ENCODE peak calls at places on chromosome 20, in eight cellular contexts. C, I, Y, H, R, V, P and Q are unnamed samples.

GRCh38 chr20:45886590-45887345 is 654 bp downstream of the SPATA25 start:
- DNase-seq in P (no peak), C (no peak), V (no peak), Y (no peak), R (peak; percentile 48), I (no peak), H (no peak), Q (no peak)

GRCh38 chr20:23096986-23097520 is 10.9 kb upstream of the CD93 start:
- DNase-seq in H (no peak), V (no peak), I (no peak), Y (no peak), C (no peak), P (no peak), R (no peak), Q (no peak)

GRCh38 chr20:62776692-62777527 is 19.4 kb upstream of the MRGBP start:
- DNase-seq in R (no peak), P (peak; percentile 61), V (peak; percentile 13), C (peak; percentile 64), Y (no peak), H (no peak), I (peak; percentile 13), Q (no peak)

GRCh38 chr20:48623176-48623905 is 204.5 kb downstream of the PREX1 start:
- DNase-seq in Y (no peak), I (no peak), P (no peak), H (no peak), R (no peak), V (no peak), C (no peak), Q (no peak)

GRCh38 chr20:57958050-57958420 is 248.2 kb upstream of the PMEPA1 start:
- DNase-seq in P (no peak), R (no peak), C (no peak), H (no peak), Y (no peak), V (no peak), I (no peak), Q (no peak)

GRCh38 chr20:64101731-64102621 is 5.4 kb downstream of the NPBWR2 start:
- DNase-seq in H (peak; percentile 18), R (peak; percentile 76), V (no peak), I (no peak), C (peak; percentile 60), P (peak; percentile 38), Y (no peak), Q (no peak)

GRCh38 chr20:11248691-11249178 is 574.9 kb upstream of the JAG1 start:
- DNase-seq in C (no peak), H (no peak), I (no peak), R (no peak), P (no peak), Y (no peak), V (no peak), Q (no peak)

GRCh38 chr20:53642196-53643030 is 48.8 kb upstream of the ZNF217 start:
- DNase-seq in I (no peak), P (peak; percentile 81), C (peak; percentile 25), Y (peak; percentile 60), H (peak; percentile 84), V (peak; percentile 50), R (peak; percentile 66), Q (peak; percentile 74)

GRCh38 chr20:839626-840025 is 6.1 kb downstream of the FAM110A start:
- DNase-seq in Y (no peak), I (no peak), R (no peak), C (no peak), P (no peak), H (no peak), V (no peak), Q (no peak)

GRCh38 chr20:4546342-4546741 is 175.4 kb upstream of the PRND start:
- DNase-seq in Y (peak; percentile 9), C (no peak), P (no peak), I (no peak), H (no peak), R (no peak), V (no peak), Q (no peak)

GRCh38 chr20:46964299-46965123 is 69.9 kb downstream of the EYA2 start:
- DNase-seq in I (no peak), P (no peak), V (no peak), R (no peak), H (no peak), Y (no peak), C (no peak), Q (no peak)

GRCh38 chr20:32522775-32523612 is 62.1 kb downstream of the NOL4L start:
- DNase-seq in Y (peak; percentile 21), R (no peak), I (no peak), V (peak; percentile 55), H (no peak), P (peak; percentile 79), C (no peak), Q (no peak)

GRCh38 chr20:20083796-20084195 is 31.5 kb downstream of the CFAP61 start:
- DNase-seq in P (peak; percentile 60), Y (peak; percentile 20), R (no peak), C (no peak), H (peak; percentile 25), V (peak; percentile 20), I (no peak), Q (peak; percentile 51)

GRCh38 chr20:13659288-13659687 is 20.6 kb upstream of the TASP1 start:
- DNase-seq in V (no peak), P (no peak), C (no peak), I (no peak), Y (no peak), H (no peak), R (no peak), Q (no peak)

GRCh38 chr20:57627972-57628650 is 7.9 kb upstream of the ZBP1 start:
- DNase-seq in Y (peak; percentile 62), V (peak; percentile 41), I (peak; percentile 64), C (peak; percentile 60), R (peak; percentile 79), P (peak; percentile 8), H (peak; percentile 51), Q (peak; percentile 87)

GRCh38 chr20:25173321-25173720 is 22.2 kb upstream of the ENTPD6 start:
- DNase-seq in C (no peak), V (no peak), Y (no peak), P (no peak), H (no peak), I (no peak), R (no peak), Q (no peak)

GRCh38 chr20:52975024-52975732 is 3.0 kb downstream of the TSHZ2 start:
- DNase-seq in H (no peak), V (no peak), Y (no peak), P (no peak), R (peak; percentile 52), I (no peak), C (no peak), Q (peak; percentile 35)

GRCh38 chr20:2234788-2235187 is 61.0 kb upstream of the TGM3 start:
- DNase-seq in V (no peak), I (no peak), H (no peak), P (no peak), R (no peak), C (no peak), Y (peak; percentile 84), Q (no peak)

GRCh38 chr20:50541606-50542041 is 31.4 kb downstream of the PTPN1 start:
- DNase-seq in R (no peak), P (no peak), V (no peak), H (no peak), Y (no peak), I (no peak), C (no peak), Q (no peak)